ENCODE peak calls at places on chromosome 16, in eight cellular contexts. X is lower leg skin, G is iris pigment epithelial cell, K is neural progenitor cell, Z is HT-29, Q is cardiac fibroblast, U is nucleus accumbens, L is astrocyte of the hippocampus. W is an unnamed sample.

GRCh38 chr16:10684541-10685151 is 10.1 kb downstream of the TEKT5 start:
- DNase-seq in X (no peak), G (no peak), K (no peak), Z (no peak), Q (no peak), U (no peak), L (no peak), W (no peak)

GRCh38 chr16:813204-813915 is 12.8 kb upstream of the GNG13 start:
- DNase-seq in X (no peak), G (peak; percentile 16), K (peak; percentile 86), Z (no peak), Q (peak; percentile 34), U (peak; percentile 62), L (peak; percentile 67), W (peak; percentile 48)

GRCh38 chr16:2835638-2836493 is 5.8 kb downstream of the ZG16B start:
- DNase-seq in X (no peak), G (peak; percentile 85), K (no peak), Z (peak; percentile 96), Q (peak; percentile 91), U (no peak), L (peak; percentile 100), W (peak; percentile 71)

GRCh38 chr16:81650982-81651562 is 128.0 kb upstream of the PLCG2 start:
- DNase-seq in X (no peak), G (peak; percentile 54), K (peak; percentile 81), Z (no peak), Q (peak; percentile 66), U (no peak), L (no peak), W (peak; percentile 80)

GRCh38 chr16:56294599-56294998 is 103.3 kb downstream of the GNAO1 start:
- DNase-seq in X (no peak), G (peak; percentile 70), K (no peak), Z (no peak), Q (peak; percentile 90), U (no peak), L (peak; percentile 91), W (no peak)

GRCh38 chr16:7835032-7835431 is 502.4 kb downstream of the RBFOX1 start:
- DNase-seq in X (no peak), G (no peak), K (peak; percentile 60), Z (no peak), Q (no peak), U (no peak), L (no peak), W (no peak)

GRCh38 chr16:89343501-89344291 is 126.2 kb downstream of the ZNF778 start:
- DNase-seq in X (no peak), G (peak; percentile 37), K (no peak), Z (peak; percentile 80), Q (no peak), U (no peak), L (peak; percentile 57), W (no peak)

GRCh38 chr16:50571786-50572185 is 23.6 kb downstream of the NKD1 start:
- DNase-seq in X (no peak), G (no peak), K (no peak), Z (no peak), Q (no peak), U (no peak), L (no peak), W (no peak)

GRCh38 chr16:31129568-31130335 is 5.8 kb downstream of the PRSS8 start:
- DNase-seq in X (no peak), G (no peak), K (no peak), Z (peak; percentile 26), Q (peak; percentile 35), U (no peak), L (peak; percentile 33), W (no peak)

W was measured in DMS53.